ENCODE peak calls at places on chromosomes 7 and 10, in five cellular contexts. I is A549, Q is IMR-90, U is spleen, Y is MM.1S. R is an unnamed sample.

GRCh38 chr10:44963772-44964633 is 4.4 kb downstream of the RASSF4 start:
- DNase-seq in I (no peak), Q (no peak), Y (peak; percentile 69), U (peak; percentile 84), R (peak; percentile 83)

GRCh38 chr10:15719062-15719898 is 442 bp downstream of the ITGA8 start:
- DNase-seq in I (no peak), Y (peak; percentile 84), Q (no peak), U (no peak), R (no peak)

GRCh38 chr10:11832042-11832441 is 8.9 kb downstream of the PROSER2 start:
- DNase-seq in Y (no peak), I (no peak), U (no peak), Q (no peak), R (no peak)

GRCh38 chr10:924524-924859 is 7.0 kb downstream of the LARP4B start:
- DNase-seq in U (no peak), Y (no peak), I (no peak), Q (no peak), R (no peak)

GRCh38 chr7:2920041-2920440 is 75.9 kb upstream of the GNA12 start:
- DNase-seq in Y (no peak), U (no peak), Q (no peak), I (no peak), R (no peak)

GRCh38 chr7:151017370-151017952 is 6.8 kb downstream of the ATG9B start:
- DNase-seq in Q (no peak), I (no peak), U (no peak), Y (no peak), R (peak; percentile 49)

GRCh38 chr10:58813573-58813972 is 300.9 kb downstream of the BICC1 start:
- DNase-seq in U (no peak), Q (no peak), Y (no peak), I (no peak), R (no peak)

GRCh38 chr10:14553434-14553833 is 221.3 kb downstream of the FAM107B start:
- DNase-seq in Q (peak; percentile 87), U (no peak), I (no peak), Y (no peak), R (no peak)

GRCh38 chr7:75048435-75049379 is 24.9 kb downstream of the RCC1L start:
- DNase-seq in Y (no peak), U (no peak), I (no peak), Q (peak; percentile 75), R (no peak)

GRCh38 chr7:155755026-155755425 is 57.2 kb downstream of the SHH start:
- DNase-seq in U (no peak), Y (no peak), I (no peak), Q (no peak), R (no peak)

GRCh38 chr10:10845826-10846225 is 171.8 kb upstream of the CELF2 start:
- DNase-seq in Y (no peak), I (no peak), U (no peak), Q (no peak), R (no peak)

GRCh38 chr7:96380111-96380512 is 58.2 kb upstream of the SLC25A13 start:
- DNase-seq in Y (no peak), I (no peak), U (no peak), Q (no peak), R (no peak)

GRCh38 chr10:5683065-5683464 is 1.6 kb upstream of the TASOR2 start:
- DNase-seq in Q (no peak), U (no peak), Y (no peak), I (no peak), R (no peak)

GRCh38 chr10:14184841-14185500 is 145.8 kb downstream of the FRMD4A start:
- DNase-seq in U (peak; percentile 79), Q (peak; percentile 32), Y (peak; percentile 84), I (no peak), R (no peak)

GRCh38 chr7:45259966-45260646 is 102.5 kb downstream of the RAMP3 start:
- DNase-seq in I (peak; percentile 39), Y (peak; percentile 86), Q (peak; percentile 7), U (peak; percentile 92), R (peak; percentile 40)

GRCh38 chr7:157348548-157348947 is 11.7 kb downstream of the DNAJB6 start:
- DNase-seq in Y (no peak), Q (no peak), U (no peak), I (no peak), R (no peak)

GRCh38 chr10:7593068-7593467 is 73.7 kb downstream of the ITIH5 start:
- DNase-seq in Y (no peak), I (no peak), U (peak; percentile 40), Q (no peak), R (no peak)

GRCh38 chr7:47411281-47411869 is 170.5 kb downstream of the TNS3 start:
- DNase-seq in Q (no peak), Y (no peak), I (no peak), U (no peak), R (no peak)

DNA sequence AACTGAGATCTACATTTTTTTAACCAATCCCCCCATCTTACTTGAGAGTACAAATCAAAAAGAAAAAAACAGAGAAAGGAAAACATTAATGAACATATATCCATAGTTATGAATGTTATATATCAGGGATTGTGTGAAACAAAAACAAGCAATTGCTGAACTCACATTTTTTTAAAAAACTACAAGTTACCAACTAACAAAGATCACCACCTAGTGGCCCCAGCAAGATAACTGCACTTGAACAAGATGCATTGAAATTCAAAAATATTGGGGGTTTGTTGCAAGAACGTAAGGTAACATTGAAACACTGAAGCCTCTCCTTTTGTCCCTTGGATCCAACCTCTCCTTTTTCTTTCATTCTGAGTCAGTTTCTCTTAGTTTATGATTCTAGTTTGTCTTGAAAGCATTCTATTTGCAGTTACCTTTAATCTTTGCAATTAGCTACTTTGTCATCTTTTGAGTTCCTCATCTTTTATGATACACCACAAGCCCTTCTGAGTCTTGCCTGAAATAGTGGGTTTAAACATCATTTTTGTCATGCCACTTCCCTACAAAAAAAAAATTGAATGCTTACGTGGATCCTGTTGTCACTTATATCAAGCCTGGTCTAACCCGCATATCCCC is 87.3 kb upstream of the TES start:
- DNase-seq in U (no peak), I (peak; percentile 66), Y (peak; percentile 65), Q (peak; percentile 66), R (no peak)
- TF ChIP-seq CTCF in U (peak; percentile 44), I (peak; percentile 74), Y (peak; percentile 83), Q (peak; percentile 81), R (peak; percentile 17)

GRCh38 chr7:116438274-116438673 is 61.3 kb upstream of the CAV2 start:
- DNase-seq in Y (no peak), U (no peak), I (peak; percentile 76), Q (peak; percentile 18), R (no peak)
- H3K4me1 ChIP-seq in Y (no peaks in the 10 kb centered on the region), U (no peaks in the 10 kb centered on the region), I (peaks cover 56% of the 10 kb centered on the region), Q (peaks cover 8% of the 10 kb centered on the region), R (no peaks in the 10 kb centered on the region)

GRCh38 chr10:73879296-73880173 is 5.2 kb upstream of the CAMK2G start:
- DNase-seq in Y (peak; percentile 86), Q (peak; percentile 75), U (peak; percentile 98), I (peak; percentile 89), R (peak; percentile 92)
- TF ChIP-seq CTCF in Y (peak; percentile 98), Q (peak; percentile 91), U (peak; percentile 98), I (peak; percentile 88), R (peak; percentile 88)

GRCh38 chr7:158533386-158534133 is 54.1 kb downstream of the PTPRN2 start:
- DNase-seq in U (no peak), Q (no peak), I (no peak), Y (no peak), R (no peak)
- H3K4me1 ChIP-seq in U (peaks cover 19% of the 10 kb centered on the region), Q (no peaks in the 10 kb centered on the region), I (no peaks in the 10 kb centered on the region), Y (no peaks in the 10 kb centered on the region), R (no peaks in the 10 kb centered on the region)

GRCh38 chr7:116451958-116452729 is 47.4 kb upstream of the CAV2 start:
- DNase-seq in I (no peak), Q (no peak), Y (no peak), U (no peak), R (no peak)
- TF ChIP-seq CTCF in I (no peak), Q (no peak), Y (no peak), U (no peak), R (no peak)